ENCODE peak calls at places on chromosomes 4 and X, in five cellular contexts. W, Z, O, P and C are unnamed samples. For H3K4me1, the result is how much of the 10 kb centered on the place peaks cover.

GRCh38 chr4:1740021-1740545 is 18.8 kb downstream of the TACC3 start:
- DNase-seq in O (no peak), Z (no peak), W (no peak), P (no peak), C (no peak)

GRCh38 chr4:78166582-78166981 is 109.5 kb downstream of the FRAS1 start:
- DNase-seq in P (no peak), Z (no peak), W (no peak), O (no peak), C (no peak)

GRCh38 chrX:70168238-70169188 is 8.8 kb upstream of the DGAT2L6 start:
- DNase-seq in P (peak), Z (peak), O (no peak), W (no peak), C (no peak)

GRCh38 chrX:66635360-66635759 is 3.5 kb downstream of the EDA2R start:
- DNase-seq in P (peak), W (no peak), Z (peak), O (no peak), C (no peak)

GRCh38 chr4:107647591-107647990 is 72.4 kb downstream of the PAPSS1 start:
- DNase-seq in Z (no peak), P (no peak), O (no peak), W (no peak), C (no peak)

GRCh38 chr4:40931825-40932224 is 182.1 kb downstream of the NSUN7 start:
- DNase-seq in O (no peak), Z (no peak), W (no peak), P (no peak), C (no peak)

GRCh38 chr4:6362896-6363295 is 93.2 kb downstream of the WFS1 start:
- DNase-seq in Z (peak), W (no peak), P (peak), O (no peak), C (peak)

GRCh38 chr4:41567186-41567585 is 29.2 kb downstream of the LIMCH1 start:
- DNase-seq in O (no peak), P (no peak), Z (no peak), W (no peak), C (no peak)

GRCh38 chr4:89894654-89895652 is at the start of gene MMRN1:
- DNase-seq in P (no peak), O (no peak), W (no peak), Z (peak), C (no peak)

GRCh38 chr4:24798036-24798610 is 2.8 kb downstream of the SOD3 start:
- DNase-seq in O (no peak), Z (no peak), P (no peak), W (no peak), C (no peak)

GRCh38 chr4:182800216-182800515 is 117.0 kb downstream of the DCTD start:
- DNase-seq in W (no peak), Z (no peak), P (no peak), O (no peak), C (no peak)

GRCh38 chrX:129544780-129545179 is 4.7 kb downstream of the OCRL start:
- DNase-seq in Z (no peak), P (no peak), W (no peak), O (no peak), C (no peak)

GRCh38 chr4:184536881-184537248 is 62.5 kb upstream of the IRF2 start:
- DNase-seq in O (no peak), W (no peak), P (no peak), Z (no peak), C (no peak)

GRCh38 chrX:47321386-47321785 is 49.0 kb upstream of the ZNF157 start:
- DNase-seq in Z (peak), W (no peak), O (no peak), P (peak), C (no peak)

GRCh38 chr4:148044889-148045352 is 313.0 kb downstream of the ARHGAP10 start:
- DNase-seq in W (no peak), O (no peak), Z (peak), P (peak), C (no peak)

GRCh38 chrX:13250831-13251612 is 68.8 kb downstream of the ATXN3L start:
- DNase-seq in P (peak), O (no peak), W (no peak), Z (peak), C (no peak)

GRCh38 chr4:107619065-107619464 is 101.0 kb downstream of the PAPSS1 start:
- DNase-seq in Z (peak), O (no peak), P (peak), W (no peak), C (no peak)

GRCh38 chr4:127586922-127587571 is 45.7 kb upstream of the INTU start:
- DNase-seq in O (no peak), Z (peak), W (no peak), P (peak), C (no peak)

GRCh38 chr4:23728393-23728792 is 161.5 kb downstream of the PPARGC1A start:
- DNase-seq in W (no peak), O (no peak), Z (peak), P (no peak), C (no peak)

GRCh38 chr4:180615746-180616145 is 1627.5 kb upstream of the TENM3 start:
- DNase-seq in O (no peak), W (no peak), Z (no peak), P (no peak), C (no peak)

GRCh38 chr4:144547678-144548298 is 98.2 kb upstream of the HHIP start:
- DNase-seq in P (no peak), W (no peak), O (no peak), Z (no peak), C (no peak)

GRCh38 chrX:145729635-145730034 is 88.0 kb upstream of the SLITRK2 start:
- DNase-seq in P (no peak), W (no peak), Z (no peak), O (no peak), C (no peak)

GRCh38 chr4:19241845-19242244 is 1009.9 kb upstream of the SLIT2 start:
- DNase-seq in P (no peak), W (no peak), Z (no peak), O (no peak), C (no peak)

GRCh38 chr4:122003335-122003734 is 51.5 kb upstream of the TRPC3 start:
- DNase-seq in W (no peak), Z (peak), O (no peak), P (peak), C (no peak)

GRCh38 chr4:129550281-129550785 is 454.4 kb downstream of the C4orf33 start:
- DNase-seq in Z (no peak), W (no peak), P (no peak), O (no peak), C (no peak)

GRCh38 chr4:23822181-23822580 is 67.7 kb downstream of the PPARGC1A start:
- DNase-seq in W (no peak), P (no peak), Z (no peak), O (no peak), C (no peak)

GRCh38 chr4:34720563-34720962 is 1523.8 kb downstream of the ARAP2 start:
- DNase-seq in W (no peak), P (peak), O (no peak), Z (peak), C (no peak)

GRCh38 chr4:74536557-74536956 is 91.6 kb downstream of the AREG start:
- DNase-seq in W (no peak), P (no peak), O (no peak), Z (peak), C (no peak)

GRCh38 chr4:76723916-76724315 is 174.0 kb downstream of the SOWAHB start:
- DNase-seq in O (no peak), P (peak), Z (peak), W (no peak), C (no peak)

GRCh38 chr4:39613093-39613656 is 25.5 kb downstream of the SMIM14 start:
- DNase-seq in W (no peak), Z (no peak), P (peak), O (no peak), C (no peak)

GRCh38 chrX:99348256-99348655 is 1061.8 kb downstream of the PCDH19 start:
- DNase-seq in Z (no peak), W (no peak), P (no peak), O (no peak), C (no peak)

GRCh38 chrX:114584434-114584943 is 603 bp downstream of the HTR2C start:
- DNase-seq in O (no peak), P (peak), Z (peak), W (no peak), C (no peak)

GRCh38 chr4:164946810-164947209 is 30.6 kb downstream of the TRIM61 start:
- DNase-seq in W (no peak), O (no peak), P (no peak), Z (no peak), C (no peak)

GRCh38 chr4:44221407-44221806 is 227.2 kb downstream of the KCTD8 start:
- DNase-seq in O (no peak), Z (no peak), W (no peak), P (no peak), C (no peak)

GRCh38 chrX:84336646-84337045 is 148.6 kb upstream of the RPS6KA6 start:
- DNase-seq in Z (peak), W (no peak), O (no peak), P (no peak), C (no peak)

GRCh38 chr4:48902266-48902665 is 4.3 kb downstream of the OCIAD2 start:
- DNase-seq in W (no peak), O (no peak), P (peak), Z (peak), C (peak)

DNA sequence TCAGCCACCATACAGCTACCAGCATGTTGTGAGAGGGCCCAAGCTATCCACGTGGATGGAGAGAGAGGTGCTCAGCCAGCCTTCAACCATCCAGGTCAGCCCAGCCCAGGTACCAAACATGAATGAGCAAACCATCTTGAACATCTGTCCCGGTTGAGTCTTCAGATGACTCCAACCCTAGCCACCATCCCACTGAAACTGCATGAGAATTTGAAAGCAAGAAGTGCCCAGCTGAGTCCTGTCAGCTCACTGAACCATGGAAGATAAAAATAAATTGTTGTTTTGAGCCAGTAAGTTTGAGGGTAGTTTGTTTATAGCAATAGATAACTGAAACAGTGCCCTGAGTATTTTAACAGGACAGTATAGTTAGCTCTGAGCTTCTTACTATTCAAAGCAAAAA is 7.3 kb upstream of the SEL1L3 start:
- DNase-seq in P (no peak), Z (no peak), O (no peak), W (no peak), C (no peak)
- H3K4me1 ChIP-seq in P (under half), Z (under half), O (under half), W (under half), C (under half)

GRCh38 chr4:3388461-3389185 is 53.1 kb upstream of the HGFAC start:
- DNase-seq in Z (peak), O (no peak), P (peak), W (no peak), C (no peak)
- H3K4me1 ChIP-seq in Z (half or more), O (under half), P (under half), W (under half), C (under half)

GRCh38 chrX:110008001-110008635 is 5.2 kb downstream of the TMEM164 start:
- DNase-seq in O (no peak), Z (no peak), W (no peak), P (no peak), C (no peak)
- H3K4me1 ChIP-seq in O (under half), Z (under half), W (under half), P (under half), C (under half)

GRCh38 chr4:7516116-7516772 is 81.5 kb upstream of the PSAPL1 start:
- DNase-seq in P (no peak), Z (peak), W (no peak), O (no peak), C (no peak)

GRCh38 chr4:7514281-7514680 is 79.6 kb upstream of the PSAPL1 start:
- DNase-seq in Z (no peak), P (no peak), W (no peak), O (no peak), C (no peak)

GRCh38 chr4:7514789-7515188 is 80.1 kb upstream of the PSAPL1 start:
- DNase-seq in O (no peak), W (no peak), Z (no peak), P (no peak), C (no peak)

GRCh38 chr4:7516773-7517144 is 82.0 kb upstream of the PSAPL1 start:
- DNase-seq in Z (peak), O (no peak), P (no peak), W (no peak), C (no peak)

GRCh38 chr4:7515390-7515902 is 80.7 kb upstream of the PSAPL1 start:
- DNase-seq in W (no peak), Z (peak), O (no peak), P (no peak), C (no peak)
- H3K4me1 ChIP-seq in W (under half), Z (under half), O (under half), P (under half), C (under half)

GRCh38 chr4:171639540-171639939 is 173.7 kb upstream of the GALNTL6 start:
- DNase-seq in O (no peak), W (no peak), Z (no peak), P (no peak), C (no peak)
- H3K4me1 ChIP-seq in O (under half), W (under half), Z (under half), P (under half), C (under half)

GRCh38 chr4:140153744-140154571 is at the start of gene MAML3:
- DNase-seq in O (peak), Z (peak), P (peak), W (peak), C (peak)
- H3K4me1 ChIP-seq in O (under half), Z (under half), P (under half), W (under half), C (under half)

GRCh38 chrX:103344606-103345005 is 11.7 kb upstream of the TCEAL9 start:
- DNase-seq in W (no peak), Z (no peak), P (no peak), O (no peak), C (no peak)

GRCh38 chrX:103338663-103339062 is 8.6 kb downstream of the TCEAL7 start:
- DNase-seq in P (no peak), Z (no peak), W (no peak), O (no peak), C (no peak)

GRCh38 chrX:103347682-103348397 is 8.5 kb upstream of the TCEAL9 start:
- DNase-seq in Z (peak), W (no peak), P (no peak), O (no peak), C (no peak)

GRCh38 chrX:103343105-103343504 is 13.1 kb downstream of the TCEAL7 start:
- DNase-seq in Z (peak), O (peak), W (no peak), P (peak), C (no peak)
- H3K4me1 ChIP-seq in Z (under half), O (under half), W (under half), P (under half), C (under half)

GRCh38 chrX:41121766-41122165 is 36.5 kb downstream of the USP9X start:
- DNase-seq in P (no peak), W (no peak), O (no peak), Z (no peak), C (no peak)

GRCh38 chrX:41122664-41123257 is 37.5 kb downstream of the USP9X start:
- DNase-seq in P (no peak), O (no peak), W (no peak), Z (no peak), C (no peak)

GRCh38 chrX:41118156-41118555 is 32.9 kb downstream of the USP9X start:
- DNase-seq in P (no peak), O (no peak), Z (no peak), W (no peak), C (no peak)

GRCh38 chrX:41119803-41120202 is 34.6 kb downstream of the USP9X start:
- DNase-seq in O (no peak), Z (no peak), P (no peak), W (no peak), C (no peak)

DNA sequence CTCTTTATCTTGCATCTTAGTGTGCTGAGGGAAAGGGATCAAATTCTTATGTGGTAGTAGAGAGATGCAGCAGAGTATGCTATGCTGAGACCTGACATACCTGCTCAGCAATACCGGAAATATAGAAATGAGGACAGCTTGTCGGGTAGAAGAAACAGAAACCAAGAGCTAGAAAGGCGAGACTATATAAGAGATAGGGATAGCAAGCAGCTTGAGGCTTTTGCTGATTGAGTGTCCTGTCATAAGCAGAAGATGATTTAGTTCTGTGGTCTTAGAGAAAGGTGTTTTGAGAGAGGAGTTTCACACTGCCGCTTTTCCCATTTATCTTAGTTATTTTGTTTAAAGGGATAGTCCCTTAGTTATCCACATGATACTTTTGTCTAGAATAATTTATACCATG is 31.7 kb downstream of the USP9X start:
- DNase-seq in P (no peak), Z (no peak), O (no peak), W (no peak), C (no peak)
- H3K4me1 ChIP-seq in P (under half), Z (under half), O (under half), W (under half), C (under half)

GRCh38 chr4:139736257-139736626 is 70.6 kb downstream of the MGST2 start:
- DNase-seq in P (no peak), Z (no peak), O (no peak), W (no peak), C (no peak)
- H3K4me1 ChIP-seq in P (half or more), Z (half or more), O (under half), W (under half), C (half or more)